ENCODE peak calls at places on chromosomes 5 and 9, in six cellular contexts. One of them, this sample, is unnamed.
A peak's percentile ranks its signal among the peaks of the same experiment; 100 is the strongest.

GRCh38 chr5:179407191-179408175 is 62.2 kb upstream of the ADAMTS2 start:
- DNase-seq in mesendoderm: no peak
- DNase-seq in H9: no peak
- DNase-seq in neuronal stem cell: no peak
- DNase-seq in H1: no peak
- DNase-seq in IMR-90: no peak
- DNase-seq in this sample: peak; percentile 29

GRCh38 chr5:146447734-146448380 is 724 bp downstream of the TCERG1 start:
- DNase-seq in IMR-90: peak; percentile 55
- DNase-seq in H1: no peak
- DNase-seq in H9: no peak
- DNase-seq in mesendoderm: peak; percentile 67
- DNase-seq in neuronal stem cell: no peak
- DNase-seq in this sample: peak; percentile 49

GRCh38 chr9:91786132-91786896 is 163.7 kb downstream of the ROR2 start:
- DNase-seq in H1: no peak
- DNase-seq in H9: no peak
- DNase-seq in IMR-90: no peak
- DNase-seq in mesendoderm: no peak
- DNase-seq in neuronal stem cell: no peak
- DNase-seq in this sample: no peak

GRCh38 chr5:65902104-65902503 is 24.3 kb upstream of the ERBIN start:
- DNase-seq in H1: no peak
- DNase-seq in H9: no peak
- DNase-seq in mesendoderm: no peak
- DNase-seq in IMR-90: no peak
- DNase-seq in neuronal stem cell: no peak
- DNase-seq in this sample: no peak

GRCh38 chr5:97839338-97840081 is 656.5 kb upstream of the RIOK2 start:
- DNase-seq in neuronal stem cell: no peak
- DNase-seq in H9: no peak
- DNase-seq in mesendoderm: no peak
- DNase-seq in IMR-90: peak; percentile 2
- DNase-seq in H1: no peak
- DNase-seq in this sample: peak; percentile 5

GRCh38 chr9:63816742-63817621 is 1468.0 kb downstream of the FOXD4L5 start:
- DNase-seq in H1: peak; percentile 93
- DNase-seq in neuronal stem cell: peak; percentile 87
- DNase-seq in mesendoderm: peak; percentile 98
- DNase-seq in H9: peak; percentile 99
- DNase-seq in IMR-90: peak; percentile 82
- DNase-seq in this sample: peak; percentile 58

GRCh38 chr5:93593476-93594060 is 10.5 kb downstream of the NR2F1 start:
- DNase-seq in H9: peak; percentile 70
- DNase-seq in H1: no peak
- DNase-seq in neuronal stem cell: no peak
- DNase-seq in mesendoderm: no peak
- DNase-seq in IMR-90: no peak
- DNase-seq in this sample: no peak

GRCh38 chr9:137666505-137666809 is 47.7 kb downstream of the EHMT1 start:
- DNase-seq in mesendoderm: no peak
- DNase-seq in IMR-90: no peak
- DNase-seq in H9: no peak
- DNase-seq in neuronal stem cell: no peak
- DNase-seq in H1: no peak
- DNase-seq in this sample: no peak

GRCh38 chr5:151427258-151427657 is 20.1 kb upstream of the SLC36A1 start:
- DNase-seq in IMR-90: no peak
- DNase-seq in H9: no peak
- DNase-seq in H1: no peak
- DNase-seq in neuronal stem cell: no peak
- DNase-seq in mesendoderm: peak; percentile 31
- DNase-seq in this sample: no peak

GRCh38 chr9:90642570-90643539 is at the start of gene DIRAS2:
- DNase-seq in H9: peak; percentile 79
- DNase-seq in H1: peak; percentile 33
- DNase-seq in mesendoderm: peak; percentile 81
- DNase-seq in IMR-90: peak; percentile 43
- DNase-seq in neuronal stem cell: peak; percentile 60
- DNase-seq in this sample: peak; percentile 71

GRCh38 chr5:17216176-17216973 is 1.1 kb upstream of the BASP1 start:
- DNase-seq in neuronal stem cell: peak; percentile 87
- DNase-seq in H1: peak; percentile 63
- DNase-seq in IMR-90: peak; percentile 76
- DNase-seq in mesendoderm: peak; percentile 94
- DNase-seq in H9: peak; percentile 84
- DNase-seq in this sample: peak; percentile 85

GRCh38 chr9:22134390-22134789 is 125.3 kb upstream of the CDKN2B start:
- DNase-seq in mesendoderm: no peak
- DNase-seq in H1: no peak
- DNase-seq in H9: no peak
- DNase-seq in neuronal stem cell: no peak
- DNase-seq in IMR-90: no peak
- DNase-seq in this sample: no peak
- H4K8ac ChIP-seq in mesendoderm: no peak overlapping the region
- H4K8ac ChIP-seq in H1: no peak overlapping the region
- H4K8ac ChIP-seq in H9: no peak overlapping the region
- H4K8ac ChIP-seq in neuronal stem cell: no peak overlapping the region
- H4K8ac ChIP-seq in IMR-90: no peak overlapping the region
- H4K8ac ChIP-seq in this sample: no peak overlapping the region

GRCh38 chr5:118017536-118017935 is 970.8 kb downstream of the DTWD2 start:
- DNase-seq in H9: no peak
- DNase-seq in neuronal stem cell: no peak
- DNase-seq in mesendoderm: no peak
- DNase-seq in IMR-90: no peak
- DNase-seq in H1: no peak
- DNase-seq in this sample: no peak
- H4K8ac ChIP-seq in H9: no peak overlapping the region
- H4K8ac ChIP-seq in neuronal stem cell: no peak overlapping the region
- H4K8ac ChIP-seq in mesendoderm: no peak overlapping the region
- H4K8ac ChIP-seq in IMR-90: no peak overlapping the region
- H4K8ac ChIP-seq in H1: no peak overlapping the region
- H4K8ac ChIP-seq in this sample: no peak overlapping the region

GRCh38 chr5:2754621-2755370 is 3.3 kb upstream of the IRX2 start:
- DNase-seq in neuronal stem cell: no peak
- DNase-seq in H9: no peak
- DNase-seq in IMR-90: no peak
- DNase-seq in H1: no peak
- DNase-seq in mesendoderm: peak; percentile 47
- DNase-seq in this sample: no peak

GRCh38 chr5:2755371-2755715 is 3.9 kb upstream of the IRX2 start:
- DNase-seq in H1: no peak
- DNase-seq in H9: no peak
- DNase-seq in neuronal stem cell: no peak
- DNase-seq in IMR-90: no peak
- DNase-seq in mesendoderm: no peak
- DNase-seq in this sample: no peak

GRCh38 chr5:2756211-2756746 is 4.8 kb upstream of the IRX2 start:
- DNase-seq in neuronal stem cell: no peak
- DNase-seq in IMR-90: peak; percentile 9
- DNase-seq in H1: no peak
- DNase-seq in mesendoderm: peak; percentile 96
- DNase-seq in H9: peak; percentile 91
- DNase-seq in this sample: no peak

GRCh38 chr5:2756764-2757163 is 5.3 kb upstream of the IRX2 start:
- DNase-seq in neuronal stem cell: no peak
- DNase-seq in mesendoderm: peak; percentile 54
- DNase-seq in IMR-90: no peak
- DNase-seq in H1: no peak
- DNase-seq in H9: peak; percentile 34
- DNase-seq in this sample: no peak

DNA sequence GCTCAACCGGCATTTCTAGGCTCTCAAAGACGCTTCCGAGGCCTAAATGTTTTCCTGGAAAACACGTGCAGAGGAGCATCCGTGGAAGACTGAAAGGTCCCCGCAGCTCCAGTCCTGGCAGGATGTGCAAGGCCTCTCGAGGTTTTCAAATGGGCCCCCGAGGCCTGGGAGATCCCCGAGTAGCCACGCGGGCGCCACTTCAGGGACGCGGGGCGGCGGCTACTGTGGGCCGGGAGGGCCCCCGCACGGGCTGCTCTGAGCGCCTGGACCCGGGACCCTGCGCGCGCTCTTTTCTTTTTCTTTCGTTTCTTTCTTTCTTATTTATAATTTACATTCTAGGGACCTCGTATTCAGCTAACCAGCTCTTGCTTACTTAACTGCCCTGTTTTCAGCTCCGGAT is 4.3 kb upstream of the IRX2 start:
- DNase-seq in mesendoderm: no peak
- DNase-seq in neuronal stem cell: no peak
- DNase-seq in H1: no peak
- DNase-seq in H9: no peak
- DNase-seq in IMR-90: no peak
- DNase-seq in this sample: no peak
- H4K8ac ChIP-seq in mesendoderm: no peak overlapping the region
- H4K8ac ChIP-seq in neuronal stem cell: no peak overlapping the region
- H4K8ac ChIP-seq in H1: no peak overlapping the region
- H4K8ac ChIP-seq in H9: no peak overlapping the region
- H4K8ac ChIP-seq in IMR-90: no peak overlapping the region
- H4K8ac ChIP-seq in this sample: no peak overlapping the region

GRCh38 chr5:83472213-83472507 is 616 bp downstream of the VCAN start:
- DNase-seq in neuronal stem cell: no peak
- DNase-seq in H9: no peak
- DNase-seq in H1: no peak
- DNase-seq in mesendoderm: no peak
- DNase-seq in IMR-90: no peak
- DNase-seq in this sample: no peak
- H4K8ac ChIP-seq in neuronal stem cell: no peak overlapping the region
- H4K8ac ChIP-seq in H9: no peak overlapping the region
- H4K8ac ChIP-seq in H1: no peak overlapping the region
- H4K8ac ChIP-seq in mesendoderm: no peak overlapping the region
- H4K8ac ChIP-seq in IMR-90: no peak overlapping the region
- H4K8ac ChIP-seq in this sample: no peak overlapping the region

DNA sequence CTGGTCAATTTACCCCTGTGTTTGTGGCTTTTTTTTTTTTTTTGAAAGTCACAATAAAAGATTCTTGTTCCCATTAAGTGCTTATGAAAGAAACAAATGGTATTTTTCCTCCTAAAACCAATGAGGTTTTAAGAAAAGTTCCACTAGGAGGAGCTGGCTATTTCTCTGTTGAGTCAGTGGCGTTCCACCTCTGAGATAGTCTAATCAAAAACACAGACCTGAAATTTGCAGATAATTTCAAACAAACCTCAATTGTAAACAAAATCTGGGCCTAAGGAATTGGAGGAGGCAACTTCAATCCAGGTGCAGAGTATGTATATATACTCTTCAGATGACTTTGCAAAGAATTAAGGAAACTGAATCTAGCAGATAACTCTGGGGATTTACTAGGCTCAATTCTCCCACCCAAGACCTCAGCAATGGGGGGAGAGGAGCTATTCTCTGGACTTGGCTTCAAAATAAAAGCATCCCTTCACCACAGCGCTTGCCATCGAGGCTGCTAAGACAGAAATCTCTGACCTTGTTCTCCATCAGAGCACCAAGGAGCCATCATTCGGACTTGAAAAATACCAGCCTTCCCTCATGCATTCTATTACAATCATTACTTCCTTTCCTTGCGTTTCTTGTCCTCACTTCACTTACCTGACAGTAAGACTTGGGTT is 52.4 kb downstream of the FANCC start:
- DNase-seq in neuronal stem cell: no peak
- DNase-seq in H1: no peak
- DNase-seq in mesendoderm: peak; percentile 48
- DNase-seq in IMR-90: peak; percentile 75
- DNase-seq in H9: no peak
- DNase-seq in this sample: peak; percentile 52
- H4K8ac ChIP-seq in neuronal stem cell: no peak overlapping the region
- H4K8ac ChIP-seq in H1: no peak overlapping the region
- H4K8ac ChIP-seq in mesendoderm: no peak overlapping the region
- H4K8ac ChIP-seq in IMR-90: no peak overlapping the region
- H4K8ac ChIP-seq in H9: no peak overlapping the region
- H4K8ac ChIP-seq in this sample: no peak overlapping the region

GRCh38 chr9:112784020-112784788 is 33.6 kb downstream of the SNX30 start:
- DNase-seq in IMR-90: peak; percentile 59
- DNase-seq in neuronal stem cell: peak; percentile 35
- DNase-seq in mesendoderm: peak; percentile 79
- DNase-seq in H9: peak; percentile 57
- DNase-seq in H1: no peak
- DNase-seq in this sample: peak; percentile 67
- H4K8ac ChIP-seq in IMR-90: no peak overlapping the region
- H4K8ac ChIP-seq in neuronal stem cell: no peak overlapping the region
- H4K8ac ChIP-seq in mesendoderm: no peak overlapping the region
- H4K8ac ChIP-seq in H9: no peak overlapping the region
- H4K8ac ChIP-seq in H1: no peak overlapping the region
- H4K8ac ChIP-seq in this sample: no peak overlapping the region

DNA sequence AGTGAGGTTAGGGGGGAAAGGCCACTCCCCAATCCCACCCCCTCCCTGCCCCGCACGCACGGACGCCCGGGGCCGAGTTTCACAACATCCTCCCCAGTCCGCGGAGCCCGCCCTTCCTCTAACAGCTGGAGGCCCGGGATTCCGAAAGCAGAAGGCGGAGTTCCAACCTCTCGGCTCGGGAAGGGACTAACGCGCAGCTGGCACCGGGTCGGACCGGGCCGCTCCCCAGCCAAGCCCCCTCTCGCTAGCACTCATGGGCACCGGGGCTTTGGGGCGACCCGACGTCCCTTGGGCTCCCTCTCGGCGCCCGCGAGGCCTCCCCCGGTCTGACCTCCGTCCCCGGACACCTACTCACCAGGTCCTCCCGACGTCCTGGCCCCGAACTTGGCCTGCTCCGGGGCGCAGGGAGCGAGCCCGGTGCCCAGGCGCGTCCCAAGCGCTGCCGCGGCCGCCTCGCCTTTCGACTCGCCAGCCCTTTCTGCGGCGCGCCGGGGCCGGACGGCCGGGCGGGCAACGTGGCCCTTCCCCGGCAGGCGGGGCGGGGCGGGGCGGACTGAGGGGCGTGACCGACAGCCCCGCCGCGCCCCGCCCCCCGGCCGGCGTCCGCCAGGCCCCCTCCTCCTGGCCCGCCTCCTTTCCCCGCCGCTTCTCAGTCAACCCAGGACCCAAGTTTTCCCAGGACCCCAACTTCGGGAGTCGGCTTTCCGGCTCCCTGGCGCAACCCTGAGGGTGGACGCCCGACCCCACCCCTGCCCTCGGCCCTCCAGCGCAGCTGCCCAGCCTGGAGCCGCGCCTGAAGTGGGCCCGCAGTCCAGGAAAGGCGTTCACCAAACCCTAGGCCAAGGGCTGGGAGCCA is at the start of gene MGAT1:
- DNase-seq in mesendoderm: peak; percentile 77
- DNase-seq in H1: no peak
- DNase-seq in IMR-90: peak; percentile 83
- DNase-seq in neuronal stem cell: peak; percentile 79
- DNase-seq in H9: peak; percentile 80
- DNase-seq in this sample: peak; percentile 91
- H4K8ac ChIP-seq in mesendoderm: peak within 1 kb of the TSS; percentile 91
- H4K8ac ChIP-seq in H1: peak within 1 kb of the TSS; percentile 90
- H4K8ac ChIP-seq in IMR-90: peak within 1 kb of the TSS; percentile 94
- H4K8ac ChIP-seq in neuronal stem cell: peak within 1 kb of the TSS; percentile 90
- H4K8ac ChIP-seq in H9: no peak within 1 kb of the TSS
- H4K8ac ChIP-seq in this sample: peak within 1 kb of the TSS; percentile 93

GRCh38 chr9:128921881-128922763 is 1.3 kb downstream of the PHYHD1 start:
- DNase-seq in H1: peak; percentile 50
- DNase-seq in H9: peak; percentile 85
- DNase-seq in neuronal stem cell: peak; percentile 63
- DNase-seq in IMR-90: peak; percentile 50
- DNase-seq in mesendoderm: peak; percentile 92
- DNase-seq in this sample: peak; percentile 78
- H4K8ac ChIP-seq in H1: peak overlapping the region; percentile 90
- H4K8ac ChIP-seq in H9: no peak overlapping the region
- H4K8ac ChIP-seq in neuronal stem cell: peak overlapping the region; percentile 43
- H4K8ac ChIP-seq in IMR-90: peak overlapping the region; percentile 20
- H4K8ac ChIP-seq in mesendoderm: no peak overlapping the region
- H4K8ac ChIP-seq in this sample: peak overlapping the region; percentile 71

GRCh38 chr9:86838883-86839497 is 108.3 kb downstream of the GAS1 start:
- DNase-seq in H9: no peak
- DNase-seq in mesendoderm: no peak
- DNase-seq in neuronal stem cell: no peak
- DNase-seq in H1: no peak
- DNase-seq in IMR-90: no peak
- DNase-seq in this sample: no peak
- H4K8ac ChIP-seq in H9: no peak overlapping the region
- H4K8ac ChIP-seq in mesendoderm: no peak overlapping the region
- H4K8ac ChIP-seq in neuronal stem cell: no peak overlapping the region
- H4K8ac ChIP-seq in H1: no peak overlapping the region
- H4K8ac ChIP-seq in IMR-90: no peak overlapping the region
- H4K8ac ChIP-seq in this sample: no peak overlapping the region